ENCODE peak calls at places on chromosomes 12 and 14, in eight cellular contexts. Q is mammary epithelial cell; I is A673; M is CD4-positive, CD25-positive, alpha-beta regulatory T cell; T is esophagus squamous epithelium; C is mesendoderm; U is kidney; Z is heart left ventricle. G is an unnamed sample.
A peak's percentile ranks its signal among the peaks of the same experiment; 100 is the strongest.

GRCh38 chr14:30559638-30560071 is 697 bp downstream of the G2E3 start:
- DNase-seq in U (no peak), Q (peak; percentile 38), M (peak; percentile 44), T (no peak), C (peak; percentile 72), Z (no peak), I (peak; percentile 48), G (no peak)

GRCh38 chr14:34693228-34693939 is 21.0 kb downstream of the CFL2 start:
- DNase-seq in U (no peak), Q (peak; percentile 47), T (no peak), I (peak; percentile 23), M (peak; percentile 57), Z (peak; percentile 33), C (peak; percentile 77), G (peak; percentile 52)

GRCh38 chr14:58430156-58430555 is 2.6 kb downstream of the KIAA0586 start:
- DNase-seq in I (no peak), M (peak; percentile 28), C (no peak), T (no peak), Q (peak; percentile 86), Z (no peak), U (no peak), G (no peak)

GRCh38 chr12:27193854-27194544 is 50.1 kb upstream of the STK38L start:
- DNase-seq in I (no peak), U (no peak), Z (peak; percentile 71), T (no peak), C (peak; percentile 82), Q (peak; percentile 39), M (no peak), G (no peak)

GRCh38 chr14:98799891-98800290 is 472.1 kb downstream of the BCL11B start:
- DNase-seq in C (no peak), M (no peak), I (no peak), T (no peak), Q (no peak), Z (no peak), U (no peak), G (no peak)

GRCh38 chr14:67371247-67372148 is 11.4 kb downstream of the EIF2S1 start:
- DNase-seq in M (no peak), I (no peak), C (no peak), T (no peak), U (no peak), Z (no peak), Q (no peak), G (no peak)

GRCh38 chr14:85576848-85577541 is 47.1 kb downstream of the FLRT2 start:
- DNase-seq in C (no peak), T (no peak), I (no peak), U (no peak), M (no peak), Z (no peak), Q (no peak), G (no peak)

GRCh38 chr12:27657296-27657695 is 39.0 kb upstream of the REP15 start:
- DNase-seq in T (no peak), C (no peak), U (no peak), M (no peak), Q (no peak), I (no peak), Z (no peak), G (no peak)

GRCh38 chr12:133105620-133106019 is 24.5 kb downstream of the ZNF891 start:
- DNase-seq in I (no peak), T (no peak), Z (no peak), C (peak; percentile 26), M (no peak), Q (no peak), U (no peak), G (no peak)

GRCh38 chr12:32671930-32672785 is 6.9 kb upstream of the DNM1L start:
- DNase-seq in Q (peak; percentile 37), Z (no peak), C (peak; percentile 70), I (peak; percentile 93), U (no peak), M (peak; percentile 59), T (no peak), G (no peak)

GRCh38 chr12:107126688-107127481 is 33.5 kb upstream of the CRY1 start:
- DNase-seq in M (no peak), Q (peak; percentile 7), C (no peak), U (no peak), Z (no peak), I (peak; percentile 41), T (no peak), G (no peak)

GRCh38 chr12:96457191-96457930 is 32.0 kb upstream of the CFAP54 start:
- DNase-seq in U (no peak), M (no peak), T (no peak), Q (peak; percentile 78), C (peak; percentile 91), Z (no peak), I (no peak), G (no peak)

GRCh38 chr14:53273671-53274072 is 120.5 kb upstream of the DDHD1 start:
- DNase-seq in Q (peak; percentile 67), M (peak; percentile 10), U (no peak), Z (peak; percentile 42), T (no peak), I (peak; percentile 5), C (peak; percentile 25), G (no peak)

GRCh38 chr14:71720978-71721624 is 211.1 kb upstream of the RGS6 start:
- DNase-seq in T (no peak), U (no peak), Q (peak; percentile 86), M (peak; percentile 48), Z (peak; percentile 33), I (peak; percentile 86), C (peak; percentile 90), G (peak; percentile 45)

GRCh38 chr14:36383674-36384421 is 63.4 kb upstream of the MBIP start:
- DNase-seq in C (no peak), U (no peak), Z (peak; percentile 80), I (no peak), T (no peak), Q (peak; percentile 44), M (no peak), G (peak; percentile 70)

GRCh38 chr12:4278582-4278939 is 5.0 kb downstream of the CCND2 start:
- DNase-seq in M (no peak), I (no peak), C (no peak), Z (peak; percentile 89), T (no peak), Q (no peak), U (no peak), G (peak; percentile 84)

GRCh38 chr12:3527181-3527580 is 36.2 kb downstream of the PRMT8 start:
- DNase-seq in U (no peak), Z (no peak), I (peak; percentile 54), C (no peak), Q (peak; percentile 90), T (no peak), M (no peak), G (no peak)

GRCh38 chr12:120496353-120497340 is 734 bp downstream of the DYNLL1 start:
- DNase-seq in U (peak; percentile 90), M (peak; percentile 43), Q (peak; percentile 44), Z (peak; percentile 83), I (peak; percentile 72), T (no peak), C (peak; percentile 62), G (peak; percentile 61)

GRCh38 chr12:19299765-19300164 is 139.5 kb upstream of the AEBP2 start:
- DNase-seq in I (peak; percentile 35), U (no peak), C (peak; percentile 29), M (no peak), Z (no peak), Q (peak; percentile 86), T (no peak), G (peak; percentile 49)

GRCh38 chr14:82488473-82488872 is 954.8 kb upstream of the SEL1L start:
- DNase-seq in C (no peak), Z (no peak), M (no peak), I (no peak), U (no peak), Q (no peak), T (no peak), G (no peak)

GRCh38 chr12:15856097-15856982 is 25.8 kb upstream of the STRAP start:
- DNase-seq in M (peak; percentile 75), C (peak; percentile 64), I (peak; percentile 75), Q (peak; percentile 41), U (no peak), T (no peak), Z (no peak), G (peak; percentile 54)

GRCh38 chr12:132471858-132472255 is 18.1 kb upstream of the FBRSL1 start:
- DNase-seq in C (no peak), U (peak; percentile 67), T (no peak), I (no peak), Q (no peak), M (no peak), Z (no peak), G (no peak)

GRCh38 chr12:24113701-24114100 is 164.2 kb upstream of the SOX5 start:
- DNase-seq in C (peak; percentile 40), I (peak; percentile 80), U (no peak), Q (no peak), Z (no peak), M (no peak), T (no peak), G (no peak)

GRCh38 chr12:71045781-71046180 is 112.0 kb downstream of the TSPAN8 start:
- DNase-seq in I (no peak), M (no peak), T (no peak), C (no peak), Q (no peak), Z (no peak), U (no peak), G (no peak)

GRCh38 chr14:50061664-50062437 is 54.5 kb downstream of the VCPKMT start:
- DNase-seq in C (peak; percentile 75), T (peak; percentile 27), I (peak; percentile 54), Z (no peak), U (no peak), M (peak; percentile 95), Q (peak; percentile 50), G (no peak)

DNA sequence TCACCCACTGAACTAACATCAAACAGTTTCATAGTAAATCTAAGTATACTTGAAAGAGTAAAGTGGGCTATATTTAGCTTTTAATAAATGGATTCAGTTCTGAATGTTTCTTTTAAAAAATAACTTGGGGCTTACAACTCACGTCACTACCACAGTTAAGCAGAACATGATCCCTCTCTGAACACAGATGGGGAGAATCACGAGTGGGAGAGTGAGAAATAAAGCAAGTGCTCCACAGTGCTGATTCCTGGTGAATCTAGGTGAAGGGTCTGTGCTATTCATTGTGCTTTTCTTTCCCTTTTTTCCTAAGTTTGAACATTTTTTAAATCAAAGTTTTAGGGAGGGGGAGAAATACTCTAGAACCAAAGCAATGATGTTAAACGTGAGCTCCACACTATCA is 251.2 kb downstream of the FOXN3 start:
- DNase-seq in Q (no peak), M (no peak), I (no peak), U (no peak), T (no peak), C (no peak), Z (no peak), G (no peak)
- H3K27ac ChIP-seq in Q (no peak overlapping the region), M (no peak overlapping the region), I (no peak overlapping the region), U (peak overlapping the region; percentile 73), T (peak overlapping the region; percentile 86), C (no peak overlapping the region), Z (no peak overlapping the region), G (no peak overlapping the region)

GRCh38 chr14:61174395-61175386 is 106.4 kb downstream of the TMEM30B start:
- DNase-seq in U (no peak), T (no peak), C (peak; percentile 47), I (peak; percentile 92), M (no peak), Z (no peak), Q (peak; percentile 54), G (no peak)
- H3K27ac ChIP-seq in U (no peak overlapping the region), T (no peak overlapping the region), C (peak overlapping the region; percentile 86), I (peak overlapping the region; percentile 85), M (no peak overlapping the region), Z (no peak overlapping the region), Q (no peak overlapping the region), G (no peak overlapping the region)

GRCh38 chr12:39813776-39814175 is 194.2 kb upstream of the ABCD2 start:
- DNase-seq in I (peak; percentile 65), M (no peak), T (no peak), Q (no peak), U (no peak), Z (no peak), C (no peak), G (no peak)
- H3K27ac ChIP-seq in I (peak overlapping the region; percentile 63), M (no peak overlapping the region), T (no peak overlapping the region), Q (no peak overlapping the region), U (no peak overlapping the region), Z (no peak overlapping the region), C (no peak overlapping the region), G (no peak overlapping the region)

GRCh38 chr14:101335061-101335661 is 226.1 kb upstream of the DIO3 start:
- DNase-seq in I (no peak), M (no peak), Z (no peak), T (no peak), Q (no peak), U (no peak), C (no peak), G (no peak)
- H3K27ac ChIP-seq in I (no peak overlapping the region), M (no peak overlapping the region), Z (no peak overlapping the region), T (peak overlapping the region; percentile 16), Q (no peak overlapping the region), U (no peak overlapping the region), C (no peak overlapping the region), G (no peak overlapping the region)